ENCODE peak calls at places on chromosomes 2 and 18, in four cellular contexts. M is cardiac muscle cell, P is esophagus squamous epithelium, Z is neural progenitor cell. I is an unnamed sample.
A peak's percentile ranks its signal among the peaks of the same experiment; 100 is the strongest.

GRCh38 chr2:240926516-240927389 is 20.6 kb downstream of the CROCC2 start:
- DNase-seq in M (peak; percentile 50), P (no peak), Z (no peak), I (no peak)

GRCh38 chr2:119430023-119430498 is 1.6 kb upstream of the TMEM37 start:
- DNase-seq in M (no peak), P (no peak), Z (no peak), I (peak; percentile 53)

GRCh38 chr2:3493610-3493997 is 25.7 kb downstream of the ADI1 start:
- DNase-seq in M (peak; percentile 89), P (no peak), Z (peak; percentile 57), I (no peak)

GRCh38 chr18:3450358-3451107 is 561 bp downstream of the TGIF1 start:
- DNase-seq in M (peak; percentile 88), P (peak; percentile 37), Z (peak; percentile 40), I (peak; percentile 28)

GRCh38 chr2:64581018-64581417 is 56.9 kb downstream of the AFTPH start:
- DNase-seq in M (no peak), P (no peak), Z (no peak), I (no peak)

GRCh38 chr18:623760-624620 is 27.2 kb downstream of the CLUL1 start:
- DNase-seq in M (peak; percentile 85), P (no peak), Z (peak; percentile 80), I (no peak)

GRCh38 chr2:121398853-121399252 is 113.9 kb upstream of the TFCP2L1 start:
- DNase-seq in M (peak; percentile 69), P (no peak), Z (no peak), I (no peak)

GRCh38 chr2:207805566-207806226 is 36.0 kb upstream of the FZD5 start:
- DNase-seq in M (no peak), P (no peak), Z (no peak), I (no peak)

GRCh38 chr2:62293490-62294212 is 97.7 kb downstream of the B3GNT2 start:
- DNase-seq in M (peak; percentile 18), P (no peak), Z (peak; percentile 93), I (no peak)

GRCh38 chr2:11411768-11412448 is 54.1 kb downstream of the E2F6 start:
- DNase-seq in M (peak; percentile 73), P (no peak), Z (peak; percentile 75), I (peak; percentile 79)

GRCh38 chr2:84781942-84782716 is 98.8 kb downstream of the TRABD2A start:
- DNase-seq in M (no peak), P (no peak), Z (no peak), I (no peak)

GRCh38 chr2:64867253-64867996 is 121.8 kb upstream of the SLC1A4 start:
- DNase-seq in M (no peak), P (no peak), Z (no peak), I (no peak)

GRCh38 chr2:233075141-233075965 is 15.2 kb downstream of the INPP5D start:
- DNase-seq in M (no peak), P (no peak), Z (no peak), I (peak; percentile 63)

GRCh38 chr2:1887915-1888314 is 143.6 kb upstream of the PXDN start:
- DNase-seq in M (peak; percentile 4), P (no peak), Z (peak; percentile 29), I (no peak)

GRCh38 chr2:123051136-123051535 is 974.0 kb upstream of the CNTNAP5 start:
- DNase-seq in M (no peak), P (no peak), Z (no peak), I (no peak)

GRCh38 chr2:236498369-236498768 is 71.3 kb upstream of the ACKR3 start:
- DNase-seq in M (peak; percentile 71), P (no peak), Z (peak; percentile 49), I (no peak)

GRCh38 chr18:25278415-25278814 is 73.6 kb downstream of the ZNF521 start:
- DNase-seq in M (no peak), P (no peak), Z (no peak), I (no peak)

GRCh38 chr18:2617974-2618373 is 37.6 kb upstream of the SMCHD1 start:
- DNase-seq in M (no peak), P (no peak), Z (no peak), I (no peak)

GRCh38 chr2:219987830-219988229 is 360.4 kb downstream of the SLC4A3 start:
- DNase-seq in M (peak; percentile 58), P (no peak), Z (no peak), I (peak; percentile 68)

GRCh38 chr2:192005214-192005613 is 158.3 kb upstream of the CAVIN2 start:
- DNase-seq in M (no peak), P (no peak), Z (no peak), I (no peak)

GRCh38 chr2:95297088-95297487 is at the start of gene KCNIP3:
- DNase-seq in M (peak; percentile 47), P (no peak), Z (peak; percentile 52), I (no peak)

GRCh38 chr2:197827618-197828017 is 23.2 kb downstream of the PLCL1 start:
- DNase-seq in M (no peak), P (no peak), Z (no peak), I (no peak)

GRCh38 chr18:57780318-57781127 is 22.6 kb downstream of the ATP8B1 start:
- DNase-seq in M (peak; percentile 88), P (no peak), Z (no peak), I (no peak)
- H3K27ac ChIP-seq in M (no peak overlapping the region), P (peak overlapping the region; percentile 55), Z (no peak overlapping the region), I (peak overlapping the region; percentile 88)

GRCh38 chr2:40329739-40330047 is 122.2 kb downstream of the SLC8A1 start:
- DNase-seq in M (no peak), P (no peak), Z (no peak), I (no peak)

GRCh38 chr2:40330086-40330485 is 121.8 kb downstream of the SLC8A1 start:
- DNase-seq in M (no peak), P (no peak), Z (no peak), I (no peak)

DNA sequence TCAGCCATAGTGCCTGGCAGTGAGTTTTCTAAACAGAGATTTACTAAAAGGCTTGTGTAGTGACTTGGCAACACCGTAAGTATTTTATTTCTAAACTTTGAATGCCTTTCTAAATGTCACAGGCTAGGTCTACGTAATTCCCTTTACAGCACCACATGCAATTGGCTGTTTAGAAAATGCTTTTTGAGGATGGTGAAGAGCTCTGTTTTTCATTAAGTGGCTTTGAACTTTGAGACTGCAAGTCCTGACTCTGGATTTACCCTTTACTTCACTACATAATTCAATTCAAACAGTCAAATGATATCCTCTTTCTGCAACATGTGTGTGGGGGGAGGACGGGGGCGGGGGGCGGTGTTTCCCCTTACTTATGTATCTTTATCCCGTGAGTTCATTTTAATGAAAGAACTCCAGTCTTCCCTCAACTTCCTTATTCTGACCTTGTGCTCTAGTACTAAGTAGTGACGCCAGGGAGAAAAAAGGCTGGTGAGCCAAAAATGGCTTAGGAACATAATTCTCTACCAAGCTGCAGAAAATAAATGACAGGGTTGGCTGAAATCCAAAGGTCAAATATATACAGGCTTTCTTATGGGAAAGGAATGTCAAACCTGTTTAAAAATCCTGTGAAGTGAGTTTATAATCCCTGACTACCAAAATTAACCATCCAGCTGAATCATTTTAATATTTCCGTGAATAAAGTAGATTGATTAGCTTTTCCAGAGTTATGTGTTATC is 119.6 kb downstream of the SLC8A1 start:
- DNase-seq in M (peak; percentile 40), P (no peak), Z (no peak), I (no peak)
- H3K27ac ChIP-seq in M (peak overlapping the region; percentile 50), P (no peak overlapping the region), Z (no peak overlapping the region), I (no peak overlapping the region)

DNA sequence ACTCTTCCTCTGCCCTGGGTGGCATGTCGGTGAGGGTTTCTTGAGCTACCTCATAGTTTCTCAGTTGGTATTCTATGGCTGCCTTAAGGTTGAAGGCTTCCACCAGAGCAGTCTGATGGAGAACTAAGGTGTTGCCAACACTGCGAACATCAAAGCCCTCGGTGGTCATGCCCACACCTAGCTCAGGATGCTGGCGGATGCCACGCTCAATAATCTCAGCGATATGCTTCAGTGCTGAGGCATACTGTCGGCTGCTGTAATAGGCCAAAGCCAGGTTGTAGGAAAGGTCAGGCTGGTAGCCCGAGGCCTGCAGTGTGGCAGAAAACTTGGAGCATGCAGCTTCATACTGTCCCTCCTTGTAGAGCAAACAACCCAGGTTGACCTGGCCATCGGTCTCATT is 225.3 kb downstream of the AGPS start:
- DNase-seq in M (no peak), P (no peak), Z (no peak), I (no peak)
- H3K27ac ChIP-seq in M (peak overlapping the region; percentile 95), P (peak overlapping the region; percentile 86), Z (no peak overlapping the region), I (no peak overlapping the region)

GRCh38 chr2:177717831-177718618 is 325.5 kb downstream of the AGPS start:
- DNase-seq in M (no peak), P (no peak), Z (no peak), I (no peak)

GRCh38 chr2:177721087-177721486 is 328.5 kb downstream of the AGPS start:
- DNase-seq in M (no peak), P (no peak), Z (no peak), I (no peak)

GRCh38 chr2:177712462-177712861 is 319.9 kb downstream of the AGPS start:
- DNase-seq in M (no peak), P (no peak), Z (no peak), I (no peak)

GRCh38 chr2:177714704-177715103 is 322.1 kb downstream of the AGPS start:
- DNase-seq in M (no peak), P (no peak), Z (no peak), I (no peak)

DNA sequence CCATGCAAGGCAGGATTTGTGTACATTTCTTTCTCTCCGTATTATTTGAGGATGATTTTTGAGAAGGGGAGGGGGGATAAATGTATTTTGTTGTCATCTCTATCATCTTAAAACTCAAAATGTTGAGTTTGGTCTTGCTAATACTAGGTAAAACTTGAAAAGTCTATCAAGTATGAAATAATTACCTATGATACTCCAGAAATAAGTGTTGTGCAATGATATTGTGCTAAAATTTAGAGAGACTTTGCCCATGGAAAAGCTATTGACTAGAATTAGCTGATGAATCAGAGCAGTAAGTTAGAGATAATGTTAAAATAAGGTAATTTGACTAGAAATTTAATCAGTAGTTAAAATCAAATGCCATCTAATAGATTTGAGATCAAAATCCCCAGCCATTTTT is 323.9 kb downstream of the AGPS start:
- DNase-seq in M (no peak), P (no peak), Z (no peak), I (no peak)
- H3K27ac ChIP-seq in M (no peak overlapping the region), P (no peak overlapping the region), Z (no peak overlapping the region), I (no peak overlapping the region)

DNA sequence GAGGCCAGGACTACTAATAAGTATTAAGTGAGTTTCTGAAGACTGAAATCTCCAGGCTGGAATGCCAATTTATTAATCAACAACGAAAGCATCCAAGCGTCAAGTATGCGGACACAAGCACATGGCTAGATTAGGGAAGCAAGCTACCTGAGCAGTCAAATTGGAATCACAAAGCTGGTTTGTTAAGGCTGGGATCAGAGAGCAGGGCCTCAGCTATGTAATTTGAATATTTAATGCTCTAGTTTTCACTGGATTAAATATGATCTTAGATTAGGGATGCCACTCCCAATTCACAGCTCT is 5.7 kb downstream of the CCL20 start:
- DNase-seq in M (no peak), P (no peak), Z (no peak), I (no peak)
- H3K27ac ChIP-seq in M (no peak overlapping the region), P (peak overlapping the region; percentile 59), Z (no peak overlapping the region), I (peak overlapping the region; percentile 80)

GRCh38 chr2:10396464-10396863 is 51.7 kb downstream of the ODC1 start:
- DNase-seq in M (no peak), P (no peak), Z (no peak), I (no peak)
- H3K27ac ChIP-seq in M (no peak overlapping the region), P (no peak overlapping the region), Z (no peak overlapping the region), I (no peak overlapping the region)

GRCh38 chr18:7174359-7175107 is 56.4 kb upstream of the LRRC30 start:
- DNase-seq in M (peak; percentile 40), P (no peak), Z (peak; percentile 39), I (no peak)

GRCh38 chr18:7172611-7173010 is 55.0 kb upstream of the LAMA1 start:
- DNase-seq in M (no peak), P (no peak), Z (no peak), I (no peak)

GRCh38 chr18:7169601-7170000 is 52.0 kb upstream of the LAMA1 start:
- DNase-seq in M (no peak), P (no peak), Z (no peak), I (no peak)

GRCh38 chr18:7170292-7170691 is 52.7 kb upstream of the LAMA1 start:
- DNase-seq in M (no peak), P (no peak), Z (no peak), I (no peak)

GRCh38 chr18:7173216-7173615 is 55.6 kb upstream of the LAMA1 start:
- DNase-seq in M (no peak), P (no peak), Z (no peak), I (no peak)
- H3K27ac ChIP-seq in M (no peak overlapping the region), P (no peak overlapping the region), Z (no peak overlapping the region), I (no peak overlapping the region)

I was measured in ascending aorta.